ENCODE peak calls at places on chromosomes 11 and 22, in eight cellular contexts. I is tibial nerve, H is IMR-90, R is PC-3, M is heart right ventricle, Y is GM23248, V is H1, F is A673. G is an unnamed sample.

GRCh38 chr22:50218996-50219727 is 18.4 kb downstream of the SELENOO start:
- DNase-seq in R (peak; percentile 51), Y (peak; percentile 68), F (peak; percentile 92), I (peak; percentile 65), M (peak; percentile 90), V (peak; percentile 76), H (peak; percentile 74), G (no peak)

GRCh38 chr11:125111341-125112234 is at the start of gene TMEM218:
- DNase-seq in R (peak; percentile 100), H (peak; percentile 99), Y (peak; percentile 99), F (peak; percentile 100), I (peak; percentile 98), M (peak; percentile 99), V (peak; percentile 92), G (peak; percentile 96)

GRCh38 chr11:12822623-12823022 is 148.4 kb downstream of the TEAD1 start:
- DNase-seq in F (no peak), Y (no peak), I (no peak), H (no peak), V (no peak), M (no peak), R (no peak), G (no peak)

GRCh38 chr22:22666307-22667091 is 22.1 kb downstream of the GGTLC2 start:
- DNase-seq in M (no peak), Y (peak; percentile 60), I (no peak), R (peak; percentile 65), F (peak; percentile 27), V (peak; percentile 60), H (peak; percentile 46), G (no peak)

GRCh38 chr11:126169291-126169690 is 42.2 kb downstream of the RPUSD4 start:
- DNase-seq in F (no peak), Y (peak; percentile 61), M (no peak), V (no peak), R (no peak), H (no peak), I (no peak), G (no peak)

GRCh38 chr11:68977781-68978625 is 2.8 kb downstream of the MRGPRD start:
- DNase-seq in M (no peak), H (no peak), Y (no peak), F (no peak), I (no peak), R (no peak), V (no peak), G (no peak)

GRCh38 chr11:8296203-8296602 is 32.5 kb upstream of the LMO1 start:
- DNase-seq in V (no peak), F (peak; percentile 52), I (no peak), H (no peak), R (no peak), Y (no peak), M (no peak), G (no peak)

GRCh38 chr11:38927993-38928392 is 2330.0 kb upstream of the RAG2 start:
- DNase-seq in I (no peak), V (no peak), F (no peak), M (no peak), H (no peak), R (peak; percentile 45), Y (no peak), G (no peak)

GRCh38 chr11:26632691-26633159 is 60.7 kb upstream of the MUC15 start:
- DNase-seq in V (no peak), M (no peak), H (no peak), I (no peak), Y (no peak), F (no peak), R (no peak), G (no peak)

GRCh38 chr11:94132152-94132558 is 3.5 kb downstream of the PANX1 start:
- DNase-seq in H (peak; percentile 94), Y (peak; percentile 94), R (peak; percentile 90), V (peak; percentile 33), F (no peak), I (no peak), M (no peak), G (no peak)

GRCh38 chr11:75996523-75997272 is 181.7 kb downstream of the UVRAG start:
- DNase-seq in M (no peak), H (no peak), R (no peak), Y (no peak), V (no peak), F (no peak), I (no peak), G (no peak)

GRCh38 chr11:134439181-134439580 is 27.1 kb upstream of the B3GAT1 start:
- DNase-seq in I (no peak), V (no peak), R (no peak), H (no peak), M (no peak), F (no peak), Y (no peak), G (no peak)

GRCh38 chr11:93532285-93532789 is 10.9 kb downstream of the SMCO4 start:
- DNase-seq in I (no peak), R (no peak), H (peak; percentile 25), M (no peak), V (no peak), Y (peak; percentile 37), F (no peak), G (no peak)

GRCh38 chr11:10916674-10917073 is 58.8 kb upstream of the ZBED5 start:
- DNase-seq in F (no peak), Y (peak; percentile 54), H (no peak), M (no peak), I (no peak), V (no peak), R (no peak), G (no peak)

GRCh38 chr11:57567512-57568329 is at the start of gene UBE2L6:
- DNase-seq in M (peak; percentile 67), V (peak; percentile 80), H (no peak), Y (peak; percentile 90), F (peak; percentile 68), R (no peak), I (peak; percentile 75), G (peak; percentile 21)

GRCh38 chr11:9250139-9250582 is 15.0 kb downstream of the DENND5A start:
- DNase-seq in M (no peak), F (no peak), H (no peak), Y (no peak), V (no peak), I (no peak), R (no peak), G (no peak)

GRCh38 chr11:74791333-74792100 is 42.9 kb downstream of the RNF169 start:
- DNase-seq in F (no peak), Y (no peak), I (no peak), H (no peak), V (no peak), M (no peak), R (no peak), G (no peak)

GRCh38 chr22:29167032-29167911 is 38.4 kb upstream of the EMID1 start:
- DNase-seq in H (no peak), R (no peak), M (no peak), I (no peak), Y (no peak), F (no peak), V (no peak), G (no peak)

GRCh38 chr22:30127749-30128166 is 47.5 kb downstream of the HORMAD2 start:
- DNase-seq in H (peak; percentile 89), M (no peak), F (no peak), I (no peak), R (no peak), V (no peak), Y (peak; percentile 69), G (no peak)

GRCh38 chr11:83047515-83048225 is 24.0 kb downstream of the RAB30 start:
- DNase-seq in R (no peak), I (no peak), H (peak; percentile 65), M (no peak), Y (no peak), V (no peak), F (no peak), G (no peak)
- H3K4me3 ChIP-seq in R (no peak overlapping the region), I (no peak overlapping the region), H (no peak overlapping the region), M (no peak overlapping the region), Y (no peak overlapping the region), V (no peak overlapping the region), F (no peak overlapping the region), G (no peak overlapping the region)

DNA sequence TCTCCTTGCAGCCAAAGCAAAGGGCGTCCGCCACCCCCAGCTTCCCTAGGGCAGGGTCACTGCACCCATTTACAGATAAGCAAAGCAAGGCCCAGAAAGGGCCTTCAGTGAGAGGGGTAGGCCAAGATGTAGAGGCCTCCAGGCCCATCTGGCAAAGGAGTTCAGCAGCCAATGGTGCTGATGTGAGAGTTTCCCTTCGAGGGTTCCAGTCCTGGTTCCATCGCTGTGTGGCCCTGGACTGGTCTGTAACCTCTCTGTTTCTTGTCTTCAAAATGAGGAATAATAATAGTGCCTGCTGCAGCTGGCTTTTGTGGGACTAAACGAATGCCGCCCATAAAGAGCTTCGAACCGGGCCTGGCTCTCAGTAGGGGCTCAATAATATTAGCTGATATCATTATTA is 4.0 kb downstream of the ELFN2 start:
- DNase-seq in Y (no peak), I (no peak), H (no peak), M (no peak), V (no peak), R (no peak), F (no peak), G (no peak)
- H3K4me1 ChIP-seq in Y (peaks cover 4% of the 10 kb centered on the region), I (no peaks in the 10 kb centered on the region), H (peaks cover 14% of the 10 kb centered on the region), M (peaks cover 29% of the 10 kb centered on the region), V (peaks cover 3% of the 10 kb centered on the region), R (peaks cover 41% of the 10 kb centered on the region), F (no peaks in the 10 kb centered on the region), G (peaks cover 29% of the 10 kb centered on the region)

GRCh38 chr11:119709171-119709570 is 19.8 kb downstream of the NECTIN1 start:
- DNase-seq in M (no peak), R (no peak), Y (no peak), H (no peak), F (no peak), I (no peak), V (no peak), G (no peak)

GRCh38 chr11:119711476-119711875 is 17.5 kb downstream of the NECTIN1 start:
- DNase-seq in R (no peak), M (no peak), H (no peak), V (no peak), I (no peak), F (no peak), Y (no peak), G (no peak)

GRCh38 chr11:119712006-119712405 is 17.0 kb downstream of the NECTIN1 start:
- DNase-seq in I (no peak), Y (no peak), M (no peak), V (no peak), R (no peak), H (no peak), F (no peak), G (no peak)

GRCh38 chr11:119710417-119710816 is 18.6 kb downstream of the NECTIN1 start:
- DNase-seq in V (no peak), R (no peak), F (no peak), I (no peak), Y (no peak), H (no peak), M (no peak), G (no peak)

GRCh38 chr11:119709638-119710346 is 19.2 kb downstream of the NECTIN1 start:
- DNase-seq in I (no peak), F (peak; percentile 60), M (no peak), R (no peak), H (peak; percentile 69), V (no peak), Y (no peak), G (no peak)
- H3K4me3 ChIP-seq in I (no peak overlapping the region), F (no peak overlapping the region), M (no peak overlapping the region), R (no peak overlapping the region), H (no peak overlapping the region), V (no peak overlapping the region), Y (no peak overlapping the region), G (no peak overlapping the region)

DNA sequence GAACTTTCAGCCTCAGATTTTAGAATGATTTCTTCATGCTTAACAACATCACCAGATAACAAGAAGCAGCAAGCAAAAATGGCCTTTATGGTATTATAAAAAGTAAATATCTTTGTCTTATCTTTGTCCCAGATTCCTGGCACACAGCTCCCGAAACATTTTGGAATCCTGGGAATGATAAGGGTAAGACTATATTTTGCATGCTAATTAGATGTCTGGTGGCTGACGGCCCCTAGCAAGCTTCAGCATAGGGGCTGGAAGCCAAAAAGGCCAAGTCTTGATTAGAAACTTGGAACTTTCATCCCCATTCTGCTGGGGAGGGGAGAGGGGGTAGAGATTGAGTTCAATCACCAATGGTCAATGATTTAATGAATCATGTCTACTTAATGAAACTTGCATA is 38.3 kb upstream of the EED start:
- DNase-seq in M (no peak), Y (no peak), R (no peak), I (no peak), H (no peak), F (no peak), V (no peak), G (no peak)
- H3K4me1 ChIP-seq in M (peaks cover 8% of the 10 kb centered on the region), Y (peaks cover 9% of the 10 kb centered on the region), R (no peaks in the 10 kb centered on the region), I (no peaks in the 10 kb centered on the region), H (no peaks in the 10 kb centered on the region), F (peaks cover 6% of the 10 kb centered on the region), V (no peaks in the 10 kb centered on the region), G (peaks cover 14% of the 10 kb centered on the region)

G was measured in esophagus squamous epithelium.